ENCODE peak calls at places on chromosomes 6 and 20, in five cellular contexts. P, Q, S, O and M are unnamed samples.

GRCh38 chr6:5671162-5671561 is 335.6 kb downstream of the NRN1 start:
- DNase-seq in O (no peak), S (no peak), P (no peak), Q (peak; percentile 42), M (no peak)

GRCh38 chr6:27495386-27496135 is 22.7 kb upstream of the ZNF184 start:
- DNase-seq in O (peak; percentile 73), P (no peak), S (peak; percentile 88), Q (no peak), M (no peak)

GRCh38 chr20:45342863-45343444 is 5.3 kb downstream of the SDC4 start:
- DNase-seq in O (no peak), Q (no peak), P (no peak), S (no peak), M (peak; percentile 68)

GRCh38 chr6:42813906-42814444 is 32.1 kb downstream of the BICRAL start:
- DNase-seq in Q (no peak), P (no peak), S (no peak), O (no peak), M (no peak)

GRCh38 chr20:5888051-5888450 is 62.3 kb downstream of the TRMT6 start:
- DNase-seq in Q (no peak), P (no peak), S (no peak), O (no peak), M (no peak)

GRCh38 chr20:24100370-24101011 is 111.9 kb upstream of the GGTLC1 start:
- DNase-seq in Q (peak; percentile 42), O (peak; percentile 59), S (peak; percentile 55), P (no peak), M (peak; percentile 70)

GRCh38 chr20:5886788-5887187 is 63.5 kb downstream of the TRMT6 start:
- DNase-seq in S (no peak), O (no peak), P (no peak), Q (no peak), M (no peak)

GRCh38 chr6:113636357-113636824 is 220.8 kb upstream of the MARCKS start:
- DNase-seq in P (no peak), O (no peak), Q (no peak), S (no peak), M (no peak)

GRCh38 chr6:143014764-143015163 is 45.9 kb upstream of the AIG1 start:
- DNase-seq in O (no peak), P (no peak), Q (no peak), S (no peak), M (no peak)

GRCh38 chr20:43583982-43584432 is 6.7 kb upstream of the IFT52 start:
- DNase-seq in P (peak; percentile 96), S (no peak), O (no peak), Q (peak; percentile 88), M (no peak)

GRCh38 chr6:40359808-40360207 is 227.4 kb downstream of the LRFN2 start:
- DNase-seq in O (no peak), P (no peak), S (no peak), Q (no peak), M (no peak)

GRCh38 chr20:48102821-48103635 is 317.7 kb upstream of the SULF2 start:
- DNase-seq in S (no peak), Q (no peak), P (peak; percentile 4), O (no peak), M (no peak)

GRCh38 chr6:136920858-136921520 is 1.1 kb upstream of the SLC35D3 start:
- DNase-seq in P (no peak), O (peak; percentile 48), Q (no peak), S (peak; percentile 41), M (peak; percentile 18)

GRCh38 chr6:130681028-130681427 is 146.2 kb upstream of the SMLR1 start:
- DNase-seq in O (no peak), Q (no peak), S (no peak), P (no peak), M (no peak)

GRCh38 chr6:129267028-129267427 is 384.1 kb downstream of the LAMA2 start:
- DNase-seq in S (no peak), P (no peak), O (no peak), Q (no peak), M (no peak)

GRCh38 chr20:45359406-45360148 is 3.4 kb upstream of the SYS1 start:
- DNase-seq in Q (no peak), S (no peak), O (no peak), P (no peak), M (peak; percentile 80)